ENCODE peak calls at places on chromosome 21, in five cellular contexts. M is transverse colon, R is Panc1, Z is HepG2, T is sigmoid colon. K is an unnamed sample. For H3K36me3, the result is how much of the 10 kb centered on the place peaks cover.

GRCh38 chr21:14603202-14603601 is 57.1 kb upstream of the SAMSN1 start:
- DNase-seq in T (no peak), M (no peak), Z (no peak), R (no peak), K (no peak)

GRCh38 chr21:31780944-31781343 is 49.0 kb upstream of the SCAF4 start:
- DNase-seq in R (no peak), Z (peak), T (no peak), M (no peak), K (no peak)

GRCh38 chr21:35940074-35940927 is 120.0 kb downstream of the SETD4 start:
- DNase-seq in T (peak), Z (peak), R (peak), M (peak), K (no peak)

GRCh38 chr21:34881421-34881820 is 167.7 kb downstream of the RUNX1 start:
- DNase-seq in R (no peak), Z (no peak), T (no peak), M (no peak), K (no peak)

GRCh38 chr21:31901342-31901741 is 28.5 kb downstream of the HUNK start:
- DNase-seq in Z (no peak), R (no peak), T (no peak), M (no peak), K (no peak)

GRCh38 chr21:21818898-21819297 is 820.7 kb downstream of the NCAM2 start:
- DNase-seq in R (no peak), Z (no peak), T (no peak), M (no peak), K (no peak)

GRCh38 chr21:29342394-29342957 is 43.8 kb downstream of the BACH1 start:
- DNase-seq in M (peak), R (no peak), Z (no peak), T (peak), K (no peak)

GRCh38 chr21:33229776-33230517 is at the start of gene IFNAR2:
- DNase-seq in Z (peak), T (peak), M (peak), R (no peak), K (no peak)

GRCh38 chr21:33844104-33844889 is 71.3 kb downstream of the ATP5PO start:
- DNase-seq in R (no peak), Z (peak), M (no peak), T (no peak), K (peak)

GRCh38 chr21:35801388-35801787 is 258.9 kb downstream of the SETD4 start:
- DNase-seq in R (no peak), M (no peak), T (no peak), Z (no peak), K (no peak)

GRCh38 chr21:16423921-16424320 is 694.1 kb downstream of the USP25 start:
- DNase-seq in R (no peak), Z (no peak), M (no peak), T (no peak), K (no peak)

GRCh38 chr21:32674731-32675130 is 53.1 kb downstream of the SYNJ1 start:
- DNase-seq in T (no peak), M (no peak), R (no peak), Z (no peak), K (no peak)

GRCh38 chr21:46665566-46665965 is 30.1 kb downstream of the PRMT2 start:
- DNase-seq in Z (no peak), M (no peak), T (no peak), R (no peak), K (no peak)

GRCh38 chr21:17828223-17828622 is 9.1 kb upstream of the C21orf91 start:
- DNase-seq in T (no peak), Z (no peak), M (no peak), R (no peak), K (no peak)

GRCh38 chr21:27268290-27268689 is 301.4 kb upstream of the ADAMTS5 start:
- DNase-seq in M (no peak), R (no peak), T (no peak), Z (no peak), K (no peak)

GRCh38 chr21:44300262-44300959 is 558 bp downstream of the PFKL start:
- DNase-seq in R (no peak), T (peak), M (peak), Z (peak), K (peak)

GRCh38 chr21:39332175-39332574 is 16.7 kb downstream of the HMGN1 start:
- DNase-seq in R (no peak), Z (no peak), M (no peak), T (no peak), K (no peak)

GRCh38 chr21:45541221-45542039 is 810 bp downstream of the SLC19A1 start:
- DNase-seq in M (peak), R (no peak), Z (no peak), T (peak), K (peak)

GRCh38 chr21:32626633-32627196 is 14.5 kb upstream of the CFAP298 start:
- DNase-seq in T (no peak), Z (no peak), M (no peak), R (no peak), K (no peak)

GRCh38 chr21:39181205-39181818 is 1.9 kb downstream of the PSMG1 start:
- DNase-seq in T (no peak), Z (no peak), R (no peak), M (no peak), K (no peak)

GRCh38 chr21:34890724-34891609 is 158.1 kb downstream of the RUNX1 start:
- DNase-seq in R (no peak), M (peak), Z (no peak), T (peak), K (no peak)

GRCh38 chr21:28644762-28645161 is 347.9 kb downstream of the LTN1 start:
- DNase-seq in Z (no peak), T (no peak), R (no peak), M (no peak), K (no peak)

GRCh38 chr21:27513016-27513415 is 546.1 kb upstream of the ADAMTS5 start:
- DNase-seq in M (no peak), Z (no peak), R (no peak), T (no peak), K (no peak)

GRCh38 chr21:35503646-35504045 is 454.5 kb upstream of the RUNX1 start:
- DNase-seq in M (no peak), T (no peak), R (no peak), Z (no peak), K (no peak)

GRCh38 chr21:34351786-34352241 is 12.0 kb upstream of the KCNE2 start:
- DNase-seq in M (peak), T (no peak), Z (peak), R (no peak), K (no peak)

GRCh38 chr21:39087976-39088370 is 95.3 kb downstream of the PSMG1 start:
- DNase-seq in T (no peak), Z (no peak), R (no peak), M (peak), K (no peak)

GRCh38 chr21:29133796-29134195 is 3.4 kb downstream of the MAP3K7CL start:
- DNase-seq in R (no peak), Z (no peak), T (no peak), M (no peak), K (no peak)

GRCh38 chr21:44418108-44418875 is 37.0 kb upstream of the LRRC3 start:
- DNase-seq in R (no peak), M (no peak), Z (no peak), T (peak), K (peak)

GRCh38 chr21:32549454-32549853 is 35.9 kb downstream of the TCP10L start:
- DNase-seq in R (no peak), Z (no peak), M (no peak), T (no peak), K (no peak)

GRCh38 chr21:15841856-15842564 is 112.2 kb downstream of the USP25 start:
- DNase-seq in M (no peak), R (no peak), T (no peak), Z (no peak), K (no peak)

DNA sequence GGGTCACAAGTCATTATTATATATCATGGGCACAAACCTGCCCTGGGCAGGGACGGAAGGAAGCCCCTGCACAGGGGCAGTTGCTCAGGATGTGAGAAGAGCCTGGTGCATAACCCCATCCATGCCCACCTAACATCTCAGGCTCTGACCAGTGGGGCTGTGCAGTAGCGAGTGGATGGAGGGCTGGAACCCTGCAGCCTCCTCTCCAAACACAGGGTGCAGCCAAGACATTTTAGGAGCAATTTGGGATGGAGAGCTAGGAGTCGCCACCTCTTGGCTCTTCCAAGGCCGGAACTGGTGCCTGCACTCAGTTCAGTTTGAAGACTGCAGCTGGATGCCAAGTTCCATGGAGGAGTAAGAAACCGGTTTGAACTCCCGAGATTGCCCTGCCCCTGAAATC is 2.8 kb downstream of the MX1 start:
- DNase-seq in R (no peak), Z (no peak), M (no peak), T (no peak), K (no peak)
- H3K4me3 ChIP-seq in R (no peak), Z (no peak), M (no peak), T (no peak), K (no peak)

DNA sequence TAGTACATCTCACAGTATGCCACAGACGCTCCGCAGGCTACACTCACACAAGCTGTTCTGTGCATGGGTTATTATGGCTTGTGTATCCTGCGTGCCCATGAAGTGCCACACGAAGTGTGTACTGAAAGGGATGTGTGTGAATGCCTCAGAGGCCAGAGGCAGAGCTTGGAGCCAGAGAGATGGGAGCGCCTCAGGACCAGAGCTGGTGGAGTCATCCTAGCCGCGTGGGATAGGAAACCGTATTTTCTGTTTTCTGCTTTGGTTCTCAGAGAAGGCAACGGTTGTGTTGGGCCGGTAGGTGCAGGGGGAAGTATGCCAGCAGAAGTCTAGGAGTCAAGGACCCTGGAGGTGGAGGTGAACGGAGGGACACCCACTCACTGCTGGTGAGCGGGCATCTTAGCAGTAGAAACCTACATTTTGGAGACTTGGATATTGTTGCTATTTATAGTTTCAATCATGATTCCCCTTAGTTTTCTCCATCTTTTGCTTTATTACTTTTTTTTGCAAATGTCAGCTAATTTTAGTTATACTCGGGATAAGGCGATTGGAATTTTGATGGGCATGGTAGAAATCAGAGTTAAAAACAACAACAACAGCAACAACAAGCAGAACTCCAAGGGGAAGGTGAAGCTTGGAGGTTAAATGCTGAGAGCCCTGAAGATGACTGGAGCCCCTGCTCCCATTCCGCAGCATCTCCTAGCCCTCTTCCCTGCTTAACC is 188.2 kb downstream of the DYRK1A start:
- DNase-seq in Z (no peak), M (no peak), T (no peak), R (no peak), K (peak)
- TF ChIP-seq POLR2AphosphoS5 in Z (no peak), M (no peak), T (no peak), R (no peak), K (no peak)

GRCh38 chr21:30446969-30447368 is 6.9 kb downstream of the KRTAP15-1 start:
- DNase-seq in R (no peak), T (no peak), M (no peak), Z (no peak), K (no peak)
- H3K36me3 ChIP-seq in R (under half), T (under half), M (under half), Z (under half), K (under half)

GRCh38 chr21:25458484-25458883 is 148.8 kb downstream of the MRPL39 start:
- DNase-seq in R (no peak), M (no peak), T (no peak), Z (no peak), K (no peak)

GRCh38 chr21:25459365-25459764 is 147.9 kb downstream of the MRPL39 start:
- DNase-seq in R (no peak), T (no peak), Z (no peak), M (no peak), K (no peak)

GRCh38 chr21:25456672-25457071 is 150.6 kb downstream of the MRPL39 start:
- DNase-seq in Z (no peak), M (no peak), R (no peak), T (no peak), K (no peak)

GRCh38 chr21:25457946-25458345 is 149.3 kb downstream of the MRPL39 start:
- DNase-seq in M (no peak), R (no peak), Z (no peak), T (no peak), K (no peak)

DNA sequence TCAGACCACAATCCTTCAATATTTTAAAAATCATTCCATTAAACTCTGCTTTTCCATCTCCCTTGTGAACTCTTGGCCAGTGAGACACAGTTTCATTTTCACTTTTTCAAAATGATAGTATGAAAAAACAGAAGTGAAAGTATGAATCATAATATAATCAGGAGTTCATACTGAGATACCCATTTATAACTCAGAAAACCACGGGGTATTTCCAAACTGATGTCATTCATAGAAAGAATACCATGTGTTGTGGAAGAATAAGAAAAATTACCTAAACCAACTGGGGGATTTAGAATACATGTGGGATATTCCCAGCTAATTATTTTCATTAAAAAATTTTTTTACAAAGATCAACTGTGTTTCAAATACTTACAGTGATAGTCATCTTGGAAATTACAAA is 149.9 kb downstream of the MRPL39 start:
- DNase-seq in M (no peak), T (no peak), Z (no peak), R (no peak), K (no peak)
- H3K4me3 ChIP-seq in M (no peak), T (no peak), Z (no peak), R (no peak), K (no peak)

GRCh38 chr21:37363936-37364335 is 2.6 kb upstream of the DYRK1A start:
- DNase-seq in R (no peak), T (no peak), M (no peak), Z (no peak), K (no peak)

GRCh38 chr21:37356710-37357109 is 9.9 kb upstream of the DYRK1A start:
- DNase-seq in M (no peak), Z (no peak), T (no peak), R (no peak), K (no peak)

GRCh38 chr21:37357691-37358090 is 8.9 kb upstream of the DYRK1A start:
- DNase-seq in R (no peak), M (no peak), T (no peak), Z (no peak), K (no peak)

DNA sequence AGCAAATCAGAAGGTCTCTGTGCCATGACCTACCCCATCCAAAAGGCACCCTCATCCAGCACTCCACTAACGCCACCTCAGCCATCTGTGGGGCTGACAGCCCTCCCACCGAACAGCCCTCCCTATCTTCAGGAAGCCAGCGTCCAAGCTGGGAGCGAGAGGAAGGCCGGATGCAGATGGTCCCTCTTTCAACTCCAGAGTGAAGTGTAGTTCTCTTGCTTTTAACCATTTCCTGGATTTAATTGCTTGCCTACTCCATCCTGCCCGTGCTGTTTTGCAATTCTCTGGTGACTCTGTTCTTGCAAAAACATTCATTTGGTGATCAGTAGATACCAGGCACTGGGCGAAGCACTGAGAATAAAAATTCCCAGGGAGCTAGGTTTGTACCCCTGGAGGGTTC is 8.2 kb upstream of the DYRK1A start:
- DNase-seq in M (no peak), R (no peak), Z (no peak), T (no peak), K (no peak)
- TF ChIP-seq POLR2AphosphoS5 in M (no peak), R (no peak), Z (no peak), T (no peak), K (no peak)

DNA sequence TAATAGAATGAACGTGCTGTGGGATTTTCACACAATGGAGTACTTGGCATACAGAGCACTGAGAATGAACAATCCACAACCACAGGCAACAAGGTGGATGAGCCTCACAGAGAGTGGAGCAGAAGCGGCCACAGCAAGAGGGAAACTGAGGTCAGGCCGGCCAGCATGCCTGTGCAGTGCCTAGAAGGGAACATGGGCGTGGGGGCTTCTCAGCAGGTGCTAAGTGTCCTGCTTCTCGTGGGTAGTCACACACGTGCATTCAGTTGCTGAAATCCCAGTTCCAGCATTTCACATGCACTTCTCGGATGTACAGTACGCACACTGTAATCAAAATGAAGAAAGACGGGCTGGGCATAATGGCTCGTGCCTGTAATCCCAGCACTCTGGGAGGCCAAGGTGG is 33.1 kb downstream of the WDR4 start:
- DNase-seq in T (peak), Z (no peak), R (no peak), M (no peak), K (peak)
- H3K36me3 ChIP-seq in T (under half), Z (half or more), R (under half), M (under half), K (half or more)

GRCh38 chr21:41767606-41768370 is 936 bp upstream of the RIPK4 start:
- DNase-seq in Z (no peak), R (no peak), T (peak), M (no peak), K (peak)
- H3K4me3 ChIP-seq in Z (peak), R (peak), T (no peak), M (peak), K (peak)